ENCODE peak calls at places on chromosomes 4 and X, in eight cellular contexts. W is suprapubic skin, B is Peyer's patch, D is MM.1S, H is heart left ventricle, K is fibroblast of mammary gland, J is tibial nerve, P is GM13977. A is an unnamed sample.

GRCh38 chr4:70992354-70992753 is 1.1 kb upstream of the DCK start:
- DNase-seq in P (no peak), B (peak), W (no peak), H (no peak), D (no peak), K (peak), J (no peak), A (no peak)

GRCh38 chr4:136706942-136707341 is 825.4 kb downstream of the PCDH18 start:
- DNase-seq in J (no peak), W (no peak), H (no peak), P (no peak), D (no peak), K (no peak), B (no peak), A (no peak)

GRCh38 chr4:38132140-38132673 is 172.0 kb downstream of the PTTG2 start:
- DNase-seq in K (peak), P (peak), J (peak), B (peak), W (peak), D (peak), H (peak), A (no peak)

GRCh38 chrX:151789179-151789800 is 54.7 kb downstream of the CNGA2 start:
- DNase-seq in W (no peak), K (peak), P (no peak), D (no peak), J (peak), H (peak), B (peak), A (no peak)

GRCh38 chr4:151522790-151523332 is 113.9 kb downstream of the FHIP1A start:
- DNase-seq in D (no peak), W (no peak), J (no peak), P (no peak), H (no peak), K (no peak), B (no peak), A (no peak)

GRCh38 chr4:122819708-122820449 is 6.8 kb upstream of the FGF2 start:
- DNase-seq in D (no peak), B (no peak), H (no peak), J (no peak), P (no peak), W (no peak), K (peak), A (no peak)

GRCh38 chrX:45083314-45083713 is 117.4 kb downstream of the DIPK2B start:
- DNase-seq in W (no peak), J (no peak), K (no peak), B (no peak), P (no peak), H (no peak), D (peak), A (no peak)

GRCh38 chr4:78362310-78362709 is 189.3 kb upstream of the ANXA3 start:
- DNase-seq in B (no peak), J (no peak), H (no peak), W (no peak), K (no peak), D (no peak), P (no peak), A (no peak)

GRCh38 chr4:125397226-125397625 is 82.5 kb downstream of the FAT4 start:
- DNase-seq in K (no peak), W (no peak), B (no peak), D (no peak), J (no peak), H (no peak), P (no peak), A (no peak)

GRCh38 chrX:110806145-110806544 is 10.5 kb upstream of the CHRDL1 start:
- DNase-seq in B (no peak), P (no peak), J (no peak), W (no peak), D (no peak), H (no peak), K (peak), A (no peak)

GRCh38 chr4:40582413-40582812 is 47.3 kb downstream of the RBM47 start:
- DNase-seq in K (no peak), H (no peak), B (no peak), D (no peak), P (no peak), W (no peak), J (no peak), A (no peak)

GRCh38 chr4:153785830-153786721 is 2.8 kb downstream of the SFRP2 start:
- DNase-seq in H (no peak), W (no peak), P (peak), B (no peak), K (peak), J (no peak), D (peak), A (no peak)

GRCh38 chrX:107659768-107660167 is 31.5 kb downstream of the PRPS1 start:
- DNase-seq in K (peak), P (peak), J (peak), W (no peak), B (no peak), H (no peak), D (peak), A (no peak)

GRCh38 chrX:116961872-116962582 is 499.3 kb upstream of the CT83 start:
- DNase-seq in P (no peak), J (no peak), K (peak), B (no peak), D (no peak), W (no peak), H (no peak), A (no peak)

GRCh38 chr4:101292901-101293300 is 54.4 kb downstream of the PPP3CA start:
- DNase-seq in H (no peak), K (peak), D (no peak), W (no peak), J (no peak), B (no peak), P (no peak), A (no peak)
- TF ChIP-seq CTCF in H (no peak), K (no peak), D (no peak), W (no peak), J (no peak), B (no peak), P (no peak), A (no peak)

GRCh38 chr4:184983660-184984356 is 34.5 kb upstream of the HELT start:
- DNase-seq in B (peak), D (peak), J (peak), H (peak), K (peak), W (no peak), P (peak), A (peak)
- TF ChIP-seq CTCF in B (no peak), D (peak), J (peak), H (peak), K (peak), W (no peak), P (peak), A (peak)

GRCh38 chr4:98833384-98833783 is 95.5 kb downstream of the EIF4E start:
- DNase-seq in P (no peak), W (no peak), H (no peak), J (no peak), D (no peak), K (no peak), B (no peak), A (no peak)

GRCh38 chr4:98838528-98838927 is 90.4 kb downstream of the EIF4E start:
- DNase-seq in J (no peak), K (no peak), P (no peak), H (no peak), D (no peak), W (no peak), B (no peak), A (no peak)

DNA sequence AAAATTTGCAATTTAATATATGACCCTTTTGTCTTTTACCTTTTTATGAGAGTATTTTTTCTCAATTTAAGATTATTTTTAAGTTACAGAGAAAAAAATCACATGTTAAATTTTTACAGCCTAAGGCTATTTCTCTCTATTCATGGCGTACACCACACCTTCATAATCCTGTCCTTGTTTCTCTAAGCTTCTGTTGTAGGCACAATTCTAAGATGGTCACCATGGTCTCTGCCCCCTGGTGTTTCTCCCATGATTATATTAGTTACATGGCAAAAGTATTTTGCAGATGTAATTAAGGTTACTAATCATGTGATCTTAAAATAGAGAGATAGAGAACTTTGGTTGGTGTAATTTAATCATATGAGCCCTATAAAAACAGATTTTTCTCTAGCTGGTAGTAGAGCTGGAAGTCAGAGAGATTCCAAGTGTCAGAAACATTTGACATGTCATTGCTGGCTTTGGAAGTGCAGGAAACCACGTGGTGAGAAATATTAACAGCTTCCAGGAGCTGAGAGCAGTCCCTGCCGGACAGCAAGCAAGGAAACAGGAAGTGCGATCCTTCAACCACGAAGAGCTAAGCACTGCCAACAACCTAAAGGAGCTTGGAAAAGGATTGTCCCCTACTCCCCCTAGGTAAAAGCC is 89.8 kb downstream of the EIF4E start:
- DNase-seq in H (peak), J (no peak), B (no peak), K (peak), W (no peak), P (no peak), D (no peak), A (no peak)
- TF ChIP-seq CTCF in H (peak), J (no peak), B (no peak), K (no peak), W (no peak), P (no peak), D (no peak), A (no peak)

GRCh38 chr4:139635966-139636365 is 29.7 kb upstream of the MGST2 start:
- DNase-seq in D (no peak), W (no peak), P (no peak), J (no peak), B (no peak), H (no peak), K (no peak), A (no peak)

GRCh38 chr4:139630991-139631390 is 34.6 kb upstream of the MGST2 start:
- DNase-seq in B (no peak), K (no peak), J (no peak), P (no peak), W (no peak), H (no peak), D (no peak), A (no peak)

GRCh38 chr4:139629761-139630160 is 35.9 kb upstream of the MGST2 start:
- DNase-seq in B (no peak), D (no peak), J (no peak), W (no peak), P (no peak), K (no peak), H (no peak), A (no peak)

GRCh38 chr4:139633195-139633594 is 32.4 kb upstream of the MGST2 start:
- DNase-seq in W (no peak), J (no peak), H (peak), B (no peak), D (no peak), K (no peak), P (no peak), A (no peak)

GRCh38 chr4:139633661-139634060 is 32.0 kb upstream of the MGST2 start:
- DNase-seq in P (no peak), B (no peak), K (peak), J (peak), D (no peak), H (peak), W (no peak), A (no peak)
- TF ChIP-seq CTCF in P (peak), B (no peak), K (peak), J (peak), D (peak), H (peak), W (no peak), A (peak)

GRCh38 chr4:148780426-148781005 is 338.3 kb upstream of the NR3C2 start:
- DNase-seq in J (no peak), P (no peak), D (no peak), K (no peak), B (peak), H (no peak), W (no peak), A (no peak)

GRCh38 chr4:148782284-148782683 is 340.1 kb upstream of the NR3C2 start:
- DNase-seq in H (no peak), D (no peak), B (no peak), W (no peak), P (no peak), J (no peak), K (no peak), A (no peak)

GRCh38 chr4:148778980-148779675 is 336.9 kb upstream of the NR3C2 start:
- DNase-seq in D (no peak), K (no peak), W (no peak), P (no peak), H (no peak), J (no peak), B (no peak), A (no peak)

GRCh38 chr4:148776944-148777343 is 334.7 kb upstream of the NR3C2 start:
- DNase-seq in W (no peak), J (no peak), D (no peak), B (no peak), K (no peak), H (no peak), P (no peak), A (no peak)

GRCh38 chr4:148779771-148780170 is 337.6 kb upstream of the NR3C2 start:
- DNase-seq in P (no peak), J (no peak), W (no peak), K (no peak), D (no peak), B (peak), H (no peak), A (no peak)
- TF ChIP-seq CTCF in P (no peak), J (no peak), W (no peak), K (no peak), D (no peak), B (no peak), H (no peak), A (no peak)

GRCh38 chrX:47311857-47312774 is 58.3 kb upstream of the ZNF157 start:
- DNase-seq in P (peak), K (peak), W (no peak), B (peak), J (peak), D (no peak), H (peak), A (peak)
- TF ChIP-seq CTCF in P (peak), K (peak), W (no peak), B (no peak), J (peak), D (peak), H (peak), A (peak)

DNA sequence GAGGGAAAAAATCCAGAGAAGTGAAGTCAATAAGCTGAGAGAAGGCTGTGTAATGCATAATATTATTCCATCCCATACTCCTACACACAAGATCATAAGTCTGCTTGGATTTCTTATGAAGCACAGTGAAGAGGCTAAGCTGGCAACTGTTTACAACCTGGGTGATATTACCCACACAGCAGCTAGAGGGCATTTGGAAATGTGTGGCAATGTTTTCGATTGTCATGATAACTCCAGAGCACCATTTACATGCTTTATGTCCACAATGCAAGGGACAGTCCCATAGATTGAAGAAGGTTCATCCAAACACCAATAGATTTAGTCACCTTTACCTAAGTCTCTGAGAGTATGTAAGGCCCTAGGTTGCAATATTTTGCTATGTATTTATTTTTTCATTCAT is 412.2 kb downstream of the PPP3CA start:
- DNase-seq in J (no peak), P (no peak), B (no peak), D (peak), H (no peak), W (no peak), K (peak), A (no peak)
- TF ChIP-seq CTCF in J (no peak), P (peak), B (no peak), D (peak), H (peak), W (peak), K (peak), A (peak)